ENCODE peak calls at places on chromosomes 2 and 18, in four cellular contexts. One of them, this sample, is unnamed.

GRCh38 chr2:43519711-43520221 is 76.1 kb downstream of the THADA start:
- DNase-seq in NCI-H2081: no peak
- DNase-seq in BJ: peak
- DNase-seq in pancreas: no peak
- DNase-seq in this sample: peak

GRCh38 chr2:60717691-60718090 is 38.4 kb upstream of the PAPOLG start:
- DNase-seq in NCI-H2081: no peak
- DNase-seq in BJ: no peak
- DNase-seq in pancreas: no peak
- DNase-seq in this sample: no peak

GRCh38 chr2:5385596-5385995 is 306.6 kb upstream of the SOX11 start:
- DNase-seq in NCI-H2081: no peak
- DNase-seq in BJ: no peak
- DNase-seq in pancreas: no peak
- DNase-seq in this sample: no peak

GRCh38 chr2:56191617-56192016 is 7.8 kb downstream of the CCDC85A start:
- DNase-seq in NCI-H2081: peak
- DNase-seq in BJ: no peak
- DNase-seq in pancreas: no peak
- DNase-seq in this sample: no peak

GRCh38 chr2:172434821-172435607 is 7.6 kb downstream of the ITGA6 start:
- DNase-seq in NCI-H2081: no peak
- DNase-seq in BJ: no peak
- DNase-seq in pancreas: no peak
- DNase-seq in this sample: peak

GRCh38 chr2:133415210-133415876 is 152.9 kb downstream of the NCKAP5 start:
- DNase-seq in NCI-H2081: no peak
- DNase-seq in BJ: no peak
- DNase-seq in pancreas: no peak
- DNase-seq in this sample: no peak

GRCh38 chr18:50125456-50125855 is 69.5 kb downstream of the MYO5B start:
- DNase-seq in NCI-H2081: no peak
- DNase-seq in BJ: no peak
- DNase-seq in pancreas: no peak
- DNase-seq in this sample: no peak

GRCh38 chr2:237786936-237787335 is 11.6 kb upstream of the RBM44 start:
- DNase-seq in NCI-H2081: no peak
- DNase-seq in BJ: no peak
- DNase-seq in pancreas: no peak
- DNase-seq in this sample: no peak

GRCh38 chr2:23745726-23746105 is 181.2 kb downstream of the ATAD2B start:
- DNase-seq in NCI-H2081: no peak
- DNase-seq in BJ: no peak
- DNase-seq in pancreas: no peak
- DNase-seq in this sample: no peak

GRCh38 chr18:78521136-78521535 is 458.5 kb upstream of the SALL3 start:
- DNase-seq in NCI-H2081: no peak
- DNase-seq in BJ: no peak
- DNase-seq in pancreas: no peak
- DNase-seq in this sample: no peak